ENCODE peak calls at places on chromosome 9, in six cellular contexts. One of them, this sample, is unnamed.
A peak's percentile ranks its signal among the peaks of the same experiment; 100 is the strongest.

GRCh38 chr9:22117511-22118388 is 108.6 kb upstream of the CDKN2B start:
- DNase-seq in right atrium auricular region: no peak
- DNase-seq in AG04450: no peak
- DNase-seq in kidney: no peak
- DNase-seq in foreskin fibroblast: peak; percentile 57
- DNase-seq in astrocyte of the spinal cord: peak; percentile 95
- DNase-seq in this sample: peak; percentile 79

GRCh38 chr9:92564479-92564878 is 28.7 kb upstream of the ECM2 start:
- DNase-seq in right atrium auricular region: no peak
- DNase-seq in AG04450: peak; percentile 32
- DNase-seq in kidney: no peak
- DNase-seq in foreskin fibroblast: peak; percentile 23
- DNase-seq in astrocyte of the spinal cord: peak; percentile 82
- DNase-seq in this sample: peak; percentile 75

GRCh38 chr9:91040371-91041215 is 239.0 kb downstream of the SYK start:
- DNase-seq in right atrium auricular region: no peak
- DNase-seq in AG04450: no peak
- DNase-seq in kidney: peak; percentile 52
- DNase-seq in foreskin fibroblast: no peak
- DNase-seq in astrocyte of the spinal cord: no peak
- DNase-seq in this sample: no peak

GRCh38 chr9:76177924-76178323 is 216.3 kb downstream of the RFK start:
- DNase-seq in right atrium auricular region: no peak
- DNase-seq in AG04450: no peak
- DNase-seq in kidney: no peak
- DNase-seq in foreskin fibroblast: no peak
- DNase-seq in astrocyte of the spinal cord: no peak
- DNase-seq in this sample: no peak

GRCh38 chr9:76321185-76321828 is 72.9 kb downstream of the RFK start:
- DNase-seq in right atrium auricular region: no peak
- DNase-seq in AG04450: peak; percentile 51
- DNase-seq in kidney: no peak
- DNase-seq in foreskin fibroblast: peak; percentile 44
- DNase-seq in astrocyte of the spinal cord: peak; percentile 88
- DNase-seq in this sample: peak; percentile 73

GRCh38 chr9:1256178-1256577 is 206.0 kb downstream of the DMRT2 start:
- DNase-seq in right atrium auricular region: no peak
- DNase-seq in AG04450: no peak
- DNase-seq in kidney: no peak
- DNase-seq in foreskin fibroblast: no peak
- DNase-seq in astrocyte of the spinal cord: no peak
- DNase-seq in this sample: no peak

GRCh38 chr9:76510041-76510440 is 51.1 kb downstream of the GCNT1 start:
- DNase-seq in right atrium auricular region: no peak
- DNase-seq in AG04450: no peak
- DNase-seq in kidney: no peak
- DNase-seq in foreskin fibroblast: peak; percentile 59
- DNase-seq in astrocyte of the spinal cord: no peak
- DNase-seq in this sample: peak; percentile 64

GRCh38 chr9:89523948-89524347 is 26.0 kb upstream of the SEMA4D start:
- DNase-seq in right atrium auricular region: no peak
- DNase-seq in AG04450: no peak
- DNase-seq in kidney: no peak
- DNase-seq in foreskin fibroblast: no peak
- DNase-seq in astrocyte of the spinal cord: no peak
- DNase-seq in this sample: no peak

GRCh38 chr9:3968891-3969290 is 331.0 kb downstream of the GLIS3 start:
- DNase-seq in right atrium auricular region: no peak
- DNase-seq in AG04450: no peak
- DNase-seq in kidney: no peak
- DNase-seq in foreskin fibroblast: no peak
- DNase-seq in astrocyte of the spinal cord: no peak
- DNase-seq in this sample: peak; percentile 51

GRCh38 chr9:31542384-31543055 is 841.9 kb upstream of the ACO1 start:
- DNase-seq in right atrium auricular region: peak; percentile 65
- DNase-seq in AG04450: no peak
- DNase-seq in kidney: no peak
- DNase-seq in foreskin fibroblast: peak; percentile 72
- DNase-seq in astrocyte of the spinal cord: peak; percentile 59
- DNase-seq in this sample: peak; percentile 45

GRCh38 chr9:91004484-91004883 is 202.9 kb downstream of the SYK start:
- DNase-seq in right atrium auricular region: no peak
- DNase-seq in AG04450: no peak
- DNase-seq in kidney: no peak
- DNase-seq in foreskin fibroblast: no peak
- DNase-seq in astrocyte of the spinal cord: no peak
- DNase-seq in this sample: no peak

GRCh38 chr9:125654121-125654520 is 52.9 kb downstream of the MAPKAP1 start:
- DNase-seq in right atrium auricular region: no peak
- DNase-seq in AG04450: no peak
- DNase-seq in kidney: no peak
- DNase-seq in foreskin fibroblast: no peak
- DNase-seq in astrocyte of the spinal cord: no peak
- DNase-seq in this sample: no peak

GRCh38 chr9:73152445-73152844 is 780 bp downstream of the ANXA1 start:
- DNase-seq in right atrium auricular region: no peak
- DNase-seq in AG04450: no peak
- DNase-seq in kidney: no peak
- DNase-seq in foreskin fibroblast: no peak
- DNase-seq in astrocyte of the spinal cord: peak; percentile 62
- DNase-seq in this sample: peak; percentile 66

GRCh38 chr9:89850153-89850552 is 245.3 kb downstream of the GADD45G start:
- DNase-seq in right atrium auricular region: no peak
- DNase-seq in AG04450: no peak
- DNase-seq in kidney: no peak
- DNase-seq in foreskin fibroblast: no peak
- DNase-seq in astrocyte of the spinal cord: no peak
- DNase-seq in this sample: no peak

GRCh38 chr9:76900884-76901440 is 5.0 kb downstream of the PRUNE2 start:
- DNase-seq in right atrium auricular region: no peak
- DNase-seq in AG04450: no peak
- DNase-seq in kidney: no peak
- DNase-seq in foreskin fibroblast: no peak
- DNase-seq in astrocyte of the spinal cord: no peak
- DNase-seq in this sample: no peak

GRCh38 chr9:22044583-22044982 is 35.5 kb upstream of the CDKN2B start:
- DNase-seq in right atrium auricular region: no peak
- DNase-seq in AG04450: no peak
- DNase-seq in kidney: no peak
- DNase-seq in foreskin fibroblast: peak; percentile 82
- DNase-seq in astrocyte of the spinal cord: peak; percentile 84
- DNase-seq in this sample: peak; percentile 93

GRCh38 chr9:87816041-87816440 is 66.6 kb upstream of the SPATA31E1 start:
- DNase-seq in right atrium auricular region: no peak
- DNase-seq in AG04450: no peak
- DNase-seq in kidney: no peak
- DNase-seq in foreskin fibroblast: peak; percentile 10
- DNase-seq in astrocyte of the spinal cord: peak; percentile 14
- DNase-seq in this sample: peak; percentile 49

GRCh38 chr9:27145143-27145542 is 36.1 kb downstream of the TEK start:
- DNase-seq in right atrium auricular region: no peak
- DNase-seq in AG04450: no peak
- DNase-seq in kidney: no peak
- DNase-seq in foreskin fibroblast: no peak
- DNase-seq in astrocyte of the spinal cord: no peak
- DNase-seq in this sample: no peak

GRCh38 chr9:35732185-35733108 is at the start of the genes CREB3 and TLN1:
- DNase-seq in right atrium auricular region: peak; percentile 99
- DNase-seq in AG04450: peak; percentile 98
- DNase-seq in kidney: peak; percentile 100
- DNase-seq in foreskin fibroblast: peak; percentile 99
- DNase-seq in astrocyte of the spinal cord: peak; percentile 100
- DNase-seq in this sample: peak; percentile 99
- TF ChIP-seq CTCF in right atrium auricular region: no peak
- TF ChIP-seq CTCF in AG04450: no peak
- TF ChIP-seq CTCF in kidney: no peak
- TF ChIP-seq CTCF in foreskin fibroblast: no peak
- TF ChIP-seq CTCF in astrocyte of the spinal cord: no peak
- TF ChIP-seq CTCF in this sample: no peak

GRCh38 chr9:95264954-95265615 is 52.4 kb downstream of the FANCC start:
- DNase-seq in right atrium auricular region: no peak
- DNase-seq in AG04450: peak; percentile 45
- DNase-seq in kidney: no peak
- DNase-seq in foreskin fibroblast: peak; percentile 28
- DNase-seq in astrocyte of the spinal cord: peak; percentile 55
- DNase-seq in this sample: peak; percentile 56
- TF ChIP-seq CTCF in right atrium auricular region: peak; percentile 17
- TF ChIP-seq CTCF in AG04450: peak; percentile 68
- TF ChIP-seq CTCF in kidney: peak; percentile 50
- TF ChIP-seq CTCF in foreskin fibroblast: peak; percentile 59
- TF ChIP-seq CTCF in astrocyte of the spinal cord: peak; percentile 52
- TF ChIP-seq CTCF in this sample: peak; percentile 57

GRCh38 chr9:128553695-128554094 is 1.3 kb downstream of the SPTAN1 start:
- DNase-seq in right atrium auricular region: no peak
- DNase-seq in AG04450: peak; percentile 29
- DNase-seq in kidney: no peak
- DNase-seq in foreskin fibroblast: peak; percentile 67
- DNase-seq in astrocyte of the spinal cord: peak; percentile 66
- DNase-seq in this sample: peak; percentile 88

GRCh38 chr9:128555180-128555721 is 2.9 kb downstream of the SPTAN1 start:
- DNase-seq in right atrium auricular region: no peak
- DNase-seq in AG04450: peak; percentile 33
- DNase-seq in kidney: no peak
- DNase-seq in foreskin fibroblast: no peak
- DNase-seq in astrocyte of the spinal cord: peak; percentile 59
- DNase-seq in this sample: peak; percentile 47

GRCh38 chr9:128552744-128553221 is 396 bp downstream of the SPTAN1 start:
- DNase-seq in right atrium auricular region: no peak
- DNase-seq in AG04450: no peak
- DNase-seq in kidney: peak; percentile 90
- DNase-seq in foreskin fibroblast: no peak
- DNase-seq in astrocyte of the spinal cord: peak; percentile 30
- DNase-seq in this sample: no peak

GRCh38 chr9:128556276-128556675 is 3.9 kb downstream of the SPTAN1 start:
- DNase-seq in right atrium auricular region: no peak
- DNase-seq in AG04450: no peak
- DNase-seq in kidney: no peak
- DNase-seq in foreskin fibroblast: no peak
- DNase-seq in astrocyte of the spinal cord: no peak
- DNase-seq in this sample: no peak

DNA sequence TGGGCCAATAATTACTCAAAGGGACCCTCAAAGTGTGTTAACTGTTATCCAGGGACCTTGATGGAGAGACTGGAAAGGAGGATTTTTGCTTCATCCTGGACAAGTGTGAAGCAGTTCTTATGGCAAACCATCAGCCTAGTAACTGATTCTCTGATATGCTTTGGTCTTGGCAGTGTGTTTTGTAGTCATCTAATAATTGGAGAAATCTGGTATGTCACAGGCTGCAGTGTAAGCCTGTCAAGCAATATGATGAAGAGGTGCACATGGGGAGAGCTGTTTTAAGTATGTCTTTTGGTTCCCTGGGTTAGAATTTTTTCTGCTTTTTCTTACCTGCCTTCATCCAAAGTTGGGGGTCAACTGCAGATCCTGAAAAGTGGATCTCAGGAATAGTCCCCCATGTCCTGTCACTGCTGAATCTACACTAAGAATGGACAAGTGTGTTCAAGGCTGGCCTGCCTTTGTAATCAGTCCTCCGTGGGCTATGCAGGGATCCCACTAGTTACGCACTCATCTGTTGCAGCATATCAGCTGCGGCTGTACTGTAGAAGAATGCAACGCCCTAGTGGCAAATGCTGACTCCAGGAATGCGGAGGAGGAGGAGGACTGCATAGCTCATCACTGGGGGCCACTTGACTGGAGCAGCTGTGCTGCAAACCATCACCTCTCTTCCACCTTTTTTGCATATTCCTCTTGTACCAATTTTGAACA is 1.9 kb downstream of the SPTAN1 start:
- DNase-seq in right atrium auricular region: peak; percentile 85
- DNase-seq in AG04450: peak; percentile 79
- DNase-seq in kidney: no peak
- DNase-seq in foreskin fibroblast: peak; percentile 87
- DNase-seq in astrocyte of the spinal cord: peak; percentile 85
- DNase-seq in this sample: peak; percentile 87
- TF ChIP-seq CTCF in right atrium auricular region: no peak
- TF ChIP-seq CTCF in AG04450: peak; percentile 22
- TF ChIP-seq CTCF in kidney: no peak
- TF ChIP-seq CTCF in foreskin fibroblast: no peak
- TF ChIP-seq CTCF in astrocyte of the spinal cord: peak; percentile 13
- TF ChIP-seq CTCF in this sample: peak; percentile 3

GRCh38 chr9:117704597-117704996 is 394 bp downstream of the TLR4 start:
- DNase-seq in right atrium auricular region: no peak
- DNase-seq in AG04450: no peak
- DNase-seq in kidney: no peak
- DNase-seq in foreskin fibroblast: no peak
- DNase-seq in astrocyte of the spinal cord: no peak
- DNase-seq in this sample: no peak

GRCh38 chr9:117705386-117705785 is 1.2 kb downstream of the TLR4 start:
- DNase-seq in right atrium auricular region: no peak
- DNase-seq in AG04450: no peak
- DNase-seq in kidney: no peak
- DNase-seq in foreskin fibroblast: no peak
- DNase-seq in astrocyte of the spinal cord: no peak
- DNase-seq in this sample: no peak

GRCh38 chr9:117707561-117707960 is 3.4 kb downstream of the TLR4 start:
- DNase-seq in right atrium auricular region: no peak
- DNase-seq in AG04450: no peak
- DNase-seq in kidney: no peak
- DNase-seq in foreskin fibroblast: no peak
- DNase-seq in astrocyte of the spinal cord: no peak
- DNase-seq in this sample: peak; percentile 31

GRCh38 chr9:117704024-117704575 is at the start of gene TLR4:
- DNase-seq in right atrium auricular region: peak; percentile 84
- DNase-seq in AG04450: no peak
- DNase-seq in kidney: peak; percentile 82
- DNase-seq in foreskin fibroblast: peak; percentile 81
- DNase-seq in astrocyte of the spinal cord: peak; percentile 94
- DNase-seq in this sample: peak; percentile 85

GRCh38 chr9:117706421-117707150 is 2.4 kb downstream of the TLR4 start:
- DNase-seq in right atrium auricular region: no peak
- DNase-seq in AG04450: no peak
- DNase-seq in kidney: no peak
- DNase-seq in foreskin fibroblast: no peak
- DNase-seq in astrocyte of the spinal cord: peak; percentile 16
- DNase-seq in this sample: peak; percentile 7
- TF ChIP-seq CTCF in right atrium auricular region: no peak
- TF ChIP-seq CTCF in AG04450: no peak
- TF ChIP-seq CTCF in kidney: no peak
- TF ChIP-seq CTCF in foreskin fibroblast: no peak
- TF ChIP-seq CTCF in astrocyte of the spinal cord: no peak
- TF ChIP-seq CTCF in this sample: no peak

This sample was measured in fibroblast of mammary gland.